ENCODE peak calls at places on chromosome 21, in four cellular contexts. V is GM10248, X is IMR-90, L is heart right ventricle. K is an unnamed sample.

GRCh38 chr21:17370750-17371325 is 142.0 kb upstream of the CXADR start:
- DNase-seq in V (no peak), X (no peak), L (no peak), K (no peak)

GRCh38 chr21:21010698-21011097 is 12.5 kb downstream of the NCAM2 start:
- DNase-seq in V (no peak), X (no peak), L (no peak), K (no peak)

GRCh38 chr21:30072496-30072895 is 94.1 kb downstream of the CLDN17 start:
- DNase-seq in V (no peak), X (no peak), L (peak; percentile 8), K (no peak)

GRCh38 chr21:39397651-39398385 is 47.8 kb downstream of the LCA5L start:
- DNase-seq in V (no peak), X (no peak), L (no peak), K (no peak)

GRCh38 chr21:41068411-41069304 is 99.3 kb upstream of the BACE2 start:
- DNase-seq in V (peak; percentile 70), X (peak; percentile 23), L (peak; percentile 80), K (peak; percentile 80)

GRCh38 chr21:34280987-34281386 is 82.8 kb upstream of the KCNE2 start:
- DNase-seq in V (no peak), X (no peak), L (no peak), K (no peak)

GRCh38 chr21:21232320-21232719 is 234.1 kb downstream of the NCAM2 start:
- DNase-seq in V (no peak), X (peak; percentile 71), L (no peak), K (no peak)

GRCh38 chr21:17610862-17611261 is 1.8 kb downstream of the BTG3 start:
- DNase-seq in V (no peak), X (peak; percentile 11), L (no peak), K (no peak)

GRCh38 chr21:34603002-34603709 is 11.8 kb downstream of the RCAN1 start:
- DNase-seq in V (peak; percentile 78), X (peak; percentile 70), L (peak; percentile 86), K (peak; percentile 79)

GRCh38 chr21:32412998-32413504 is 545 bp downstream of the EVA1C start:
- DNase-seq in V (no peak), X (no peak), L (peak; percentile 40), K (no peak)

GRCh38 chr21:22670148-22670547 is 1671.9 kb downstream of the NCAM2 start:
- DNase-seq in V (no peak), X (no peak), L (no peak), K (no peak)

GRCh38 chr21:34582506-34583150 is 32.3 kb downstream of the RCAN1 start:
- DNase-seq in V (peak; percentile 64), X (peak; percentile 65), L (peak; percentile 34), K (peak; percentile 61)

GRCh38 chr21:31335957-31336738 is 7.9 kb downstream of the TIAM1 start:
- DNase-seq in V (no peak), X (peak; percentile 95), L (peak; percentile 29), K (no peak)

GRCh38 chr21:14070968-14071367 is 139.8 kb downstream of the LIPI start:
- DNase-seq in V (no peak), X (no peak), L (no peak), K (no peak)

GRCh38 chr21:38121888-38122705 is 134.7 kb upstream of the KCNJ15 start:
- DNase-seq in V (no peak), X (no peak), L (no peak), K (no peak)

GRCh38 chr21:31557956-31558838 is 101.3 kb upstream of the SOD1 start:
- DNase-seq in V (no peak), X (no peak), L (no peak), K (peak; percentile 46)

GRCh38 chr21:20882462-20883415 is 115.5 kb upstream of the NCAM2 start:
- DNase-seq in V (no peak), X (peak; percentile 0), L (no peak), K (no peak)

GRCh38 chr21:26846036-26846931 is 1.1 kb upstream of the ADAMTS1 start:
- DNase-seq in V (no peak), X (peak; percentile 82), L (peak; percentile 94), K (no peak)

GRCh38 chr21:28737671-28738279 is 254.9 kb downstream of the LTN1 start:
- DNase-seq in V (no peak), X (peak; percentile 59), L (no peak), K (no peak)

GRCh38 chr21:18244721-18245486 is at the start of gene CHODL:
- DNase-seq in V (no peak), X (no peak), L (no peak), K (no peak)

GRCh38 chr21:45513003-45513706 is 29.1 kb downstream of the SLC19A1 start:
- DNase-seq in V (no peak), X (no peak), L (no peak), K (no peak)

GRCh38 chr21:40151611-40152010 is 284.4 kb downstream of the PCP4 start:
- DNase-seq in V (no peak), X (no peak), L (no peak), K (no peak)

GRCh38 chr21:36104306-36105300 is 30.3 kb upstream of the CBR3 start:
- DNase-seq in V (no peak), X (peak; percentile 26), L (peak; percentile 21), K (no peak)
- TF ChIP-seq CTCF in V (peak; percentile 51), X (peak; percentile 48), L (peak; percentile 64), K (no peak)

DNA sequence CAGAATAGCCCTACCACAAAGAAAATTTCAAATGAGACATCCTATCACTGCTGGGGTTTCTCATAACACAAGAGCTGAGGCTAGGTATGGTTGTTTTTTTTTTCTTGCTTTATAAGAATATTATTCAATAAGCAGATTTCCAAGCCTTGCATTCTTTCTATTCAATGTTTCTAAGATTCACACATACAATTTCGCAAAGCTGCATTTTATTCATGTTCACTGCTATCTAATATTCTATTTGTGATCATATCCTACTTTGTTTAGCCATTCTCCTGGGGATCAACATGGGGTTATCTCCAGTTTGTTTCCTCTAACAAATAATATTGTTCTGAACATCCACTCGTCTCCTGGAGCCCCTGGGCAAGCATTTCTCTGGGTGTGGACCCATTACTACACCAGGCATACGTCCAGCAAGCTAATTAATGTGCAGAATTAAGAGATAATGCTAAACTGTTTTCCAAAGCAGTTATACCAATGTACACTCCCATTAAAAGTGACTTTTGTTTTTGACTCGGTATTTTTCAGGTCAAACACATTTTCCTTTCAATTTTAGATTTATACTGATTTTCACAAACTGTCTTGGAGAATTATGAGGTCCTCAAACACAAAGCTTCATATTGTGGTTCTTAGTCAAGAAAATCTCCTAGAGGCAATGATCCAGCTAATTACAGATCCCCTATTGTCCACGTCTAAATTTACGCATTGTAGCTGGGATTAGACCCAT is 15.7 kb upstream of the HLCS start:
- DNase-seq in V (no peak), X (no peak), L (no peak), K (no peak)
- TF ChIP-seq CTCF in V (no peak), X (no peak), L (no peak), K (no peak)

GRCh38 chr21:43208561-43209332 is 39.9 kb downstream of the CRYAA start:
- DNase-seq in V (no peak), X (no peak), L (no peak), K (no peak)

GRCh38 chr21:43209575-43210453 is 41.0 kb downstream of the CRYAA start:
- DNase-seq in V (no peak), X (peak; percentile 81), L (no peak), K (no peak)

GRCh38 chr21:43210454-43211084 is 41.8 kb downstream of the CRYAA start:
- DNase-seq in V (no peak), X (no peak), L (no peak), K (no peak)

GRCh38 chr21:43207868-43208267 is 39.1 kb downstream of the CRYAA start:
- DNase-seq in V (no peak), X (no peak), L (no peak), K (no peak)

GRCh38 chr21:43211085-43212071 is 42.6 kb downstream of the CRYAA start:
- DNase-seq in V (no peak), X (no peak), L (no peak), K (no peak)
- TF ChIP-seq CTCF in V (no peak), X (peak; percentile 12), L (peak; percentile 36), K (no peak)

DNA sequence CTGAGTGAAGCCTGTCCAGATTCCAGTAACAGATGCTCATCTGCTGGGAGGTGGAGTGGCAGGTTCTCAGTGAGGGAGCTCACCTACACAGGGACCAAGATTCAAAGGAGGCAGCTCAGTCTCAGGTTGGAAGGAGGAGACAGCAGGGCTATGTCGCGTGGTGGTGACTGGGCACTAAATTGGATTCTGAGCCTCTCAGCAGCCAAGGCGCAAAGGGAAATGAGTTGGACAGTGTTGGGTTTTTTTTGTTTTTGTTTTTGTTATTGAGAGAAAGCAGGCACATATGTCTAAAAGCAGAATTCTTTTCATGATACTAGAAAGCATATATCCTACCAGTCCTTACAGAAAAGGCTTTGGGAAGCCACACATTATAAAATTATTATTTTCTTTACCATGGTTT is 26.2 kb downstream of the UMODL1 start:
- DNase-seq in V (no peak), X (peak; percentile 16), L (no peak), K (no peak)
- TF ChIP-seq CTCF in V (no peak), X (no peak), L (no peak), K (no peak)